ENCODE peak calls at places on chromosomes 12 and 14, in eight cellular contexts. Y is transverse colon, N is skeletal muscle cell, B is iris pigment epithelial cell, M is EL, C is GM10248, I is NCI-H2081, F is ELR. S is an unnamed sample.

GRCh38 chr12:91139981-91140659 is 28.8 kb upstream of the LUM start:
- DNase-seq in I (no peak), N (peak), F (peak), B (peak), Y (no peak), C (no peak), M (peak), S (peak)

GRCh38 chr12:120231316-120232011 is 30.6 kb upstream of the RPLP0 start:
- DNase-seq in Y (peak), F (peak), C (no peak), M (peak), B (peak), N (peak), I (peak), S (peak)

GRCh38 chr14:68938515-68939423 is 40.3 kb downstream of the ACTN1 start:
- DNase-seq in B (no peak), I (no peak), C (no peak), M (no peak), F (no peak), Y (peak), N (no peak), S (no peak)

GRCh38 chr14:94532462-94532861 is 23.2 kb upstream of the SERPINA12 start:
- DNase-seq in F (peak), B (peak), I (no peak), M (peak), N (no peak), C (no peak), Y (no peak), S (no peak)

GRCh38 chr14:34997762-34998161 is 15.0 kb downstream of the SRP54 start:
- DNase-seq in M (no peak), I (peak), N (no peak), Y (no peak), B (peak), C (no peak), F (no peak), S (no peak)

GRCh38 chr12:3377056-3377455 is 113.9 kb upstream of the PRMT8 start:
- DNase-seq in F (no peak), C (no peak), M (no peak), Y (no peak), N (no peak), I (no peak), B (no peak), S (no peak)

GRCh38 chr14:99604766-99605298 is 825 bp upstream of the CCDC85C start:
- DNase-seq in B (no peak), F (peak), Y (peak), C (no peak), M (peak), I (peak), N (no peak), S (no peak)

GRCh38 chr14:33040548-33041140 is 102.0 kb downstream of the NPAS3 start:
- DNase-seq in C (no peak), N (no peak), I (no peak), B (peak), F (no peak), Y (no peak), M (no peak), S (no peak)

GRCh38 chr12:15116073-15116472 is 105.1 kb downstream of the RERG start:
- DNase-seq in B (no peak), Y (no peak), I (no peak), N (no peak), F (no peak), C (no peak), M (no peak), S (no peak)

GRCh38 chr14:21071225-21072041 is 1.3 kb downstream of the ARHGEF40 start:
- DNase-seq in I (peak), N (peak), B (peak), C (peak), Y (peak), F (peak), M (peak), S (peak)

GRCh38 chr12:116687888-116688287 is 50.0 kb downstream of the SPRING1 start:
- DNase-seq in N (no peak), B (peak), F (peak), M (peak), I (no peak), C (peak), Y (peak), S (no peak)

GRCh38 chr14:64673748-64674147 is 30.5 kb upstream of the PLEKHG3 start:
- DNase-seq in F (peak), B (no peak), I (no peak), C (no peak), M (no peak), N (no peak), Y (no peak), S (no peak)

GRCh38 chr12:59660148-59660547 is 64.3 kb downstream of the SLC16A7 start:
- DNase-seq in N (no peak), I (no peak), Y (no peak), C (no peak), F (no peak), M (no peak), B (no peak), S (no peak)

GRCh38 chr14:75268638-75269550 is 9.7 kb upstream of the FOS start:
- DNase-seq in N (no peak), I (no peak), Y (no peak), F (no peak), B (no peak), C (no peak), M (no peak), S (no peak)

GRCh38 chr12:114450019-114450418 is 44.1 kb upstream of the TBX5 start:
- DNase-seq in M (no peak), C (no peak), B (no peak), Y (no peak), N (no peak), F (no peak), I (no peak), S (no peak)

GRCh38 chr12:38892090-38892786 is 13.2 kb downstream of the CPNE8 start:
- DNase-seq in F (no peak), Y (peak), B (peak), I (no peak), C (no peak), N (no peak), M (no peak), S (no peak)